ENCODE peak calls at places on chromosomes 2 and 18, in seven cellular contexts. Q is cardiac fibroblast, T is HCT116, A is fibroblast of mammary gland, P is OCI-LY7, J is epithelial cell of esophagus, B is IMR-90. X is an unnamed sample.

GRCh38 chr2:109376115-109376514 is 237.7 kb downstream of the SEPTIN10 start:
- DNase-seq in A (peak), B (peak), Q (peak), J (peak), T (no peak), P (no peak), X (no peak)

GRCh38 chr18:45197526-45197970 is 417.7 kb upstream of the SLC14A2 start:
- DNase-seq in P (no peak), T (no peak), J (peak), A (peak), Q (peak), B (peak), X (no peak)

GRCh38 chr2:70328921-70329561 is 27.2 kb upstream of the FAM136A start:
- DNase-seq in P (no peak), B (no peak), J (peak), T (peak), A (no peak), Q (no peak), X (peak)

GRCh38 chr2:52897511-52898085 is 870.0 kb upstream of the CHAC2 start:
- DNase-seq in P (no peak), T (no peak), Q (no peak), J (no peak), B (no peak), A (no peak), X (no peak)

GRCh38 chr2:172323256-172323655 is 104.1 kb upstream of the ITGA6 start:
- DNase-seq in Q (no peak), A (no peak), J (peak), T (no peak), B (peak), P (no peak), X (no peak)

GRCh38 chr2:6951046-6951445 is 33.8 kb downstream of the RNF144A start:
- DNase-seq in A (no peak), J (no peak), B (no peak), P (no peak), Q (no peak), T (no peak), X (no peak)

GRCh38 chr2:191959209-191959608 is 112.3 kb upstream of the CAVIN2 start:
- DNase-seq in A (no peak), T (no peak), Q (peak), P (no peak), B (no peak), J (no peak), X (no peak)

GRCh38 chr2:216545359-216545758 is 46.7 kb downstream of the RPL37A start:
- DNase-seq in Q (peak), B (peak), P (no peak), A (peak), T (no peak), J (no peak), X (no peak)

GRCh38 chr18:68694316-68694715 is 20.6 kb downstream of the TMX3 start:
- DNase-seq in Q (no peak), A (no peak), P (no peak), J (no peak), T (no peak), B (no peak), X (no peak)

GRCh38 chr2:67625671-67626070 is 228.5 kb downstream of the ETAA1 start:
- DNase-seq in Q (peak), P (no peak), A (peak), T (no peak), J (peak), B (peak), X (no peak)

DNA sequence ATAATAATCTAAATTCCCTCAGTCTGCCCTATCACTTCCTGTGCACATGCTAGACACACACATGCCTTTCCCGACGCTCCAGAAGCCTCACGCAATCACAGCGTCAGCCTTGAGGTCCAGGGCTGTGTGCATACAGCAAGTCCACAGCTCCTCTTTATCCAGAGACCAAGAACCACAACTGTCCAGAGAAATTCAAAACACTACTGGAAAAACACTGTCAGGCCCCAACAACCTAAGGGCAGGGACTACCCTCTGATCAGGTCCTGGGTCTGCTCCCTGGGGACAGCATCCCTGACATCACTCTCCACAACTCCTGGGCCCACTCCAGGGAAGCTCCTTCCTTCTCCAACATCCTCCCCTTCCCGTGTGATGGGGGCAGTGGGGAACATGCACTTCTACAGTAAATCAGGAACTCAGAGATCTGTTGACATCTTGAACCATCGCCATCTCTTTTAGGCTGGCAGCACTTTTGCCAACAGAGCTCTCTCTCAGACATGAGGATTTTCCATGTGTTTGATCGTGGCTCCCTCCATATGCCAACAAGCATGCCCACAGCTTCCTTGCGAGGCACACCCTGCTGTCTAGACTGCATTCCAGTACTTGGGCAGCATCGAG is 15.3 kb downstream of the TEX51 start:
- DNase-seq in A (no peak), Q (no peak), P (no peak), J (no peak), B (no peak), T (no peak), X (no peak)
- H3K4me3 ChIP-seq in A (no peak), Q (no peak), P (no peak), J (no peak), B (no peak), T (no peak), X (no peak)

GRCh38 chr18:3426074-3426473 is 23.9 kb upstream of the TGIF1 start:
- DNase-seq in J (no peak), A (no peak), P (no peak), B (no peak), T (no peak), Q (no peak), X (no peak)
- H3K4me3 ChIP-seq in J (no peak), A (no peak), P (no peak), B (no peak), T (no peak), Q (no peak), X (no peak)

GRCh38 chr2:195818521-195818920 is 161.5 kb downstream of the SLC39A10 start:
- DNase-seq in A (peak), P (no peak), J (no peak), T (no peak), B (peak), Q (no peak), X (no peak)

GRCh38 chr2:195820373-195820772 is 163.3 kb downstream of the SLC39A10 start:
- DNase-seq in Q (peak), J (peak), P (no peak), B (peak), A (peak), T (peak), X (no peak)

GRCh38 chr2:195820867-195821565 is 164.0 kb downstream of the SLC39A10 start:
- DNase-seq in A (no peak), Q (no peak), J (no peak), T (no peak), B (peak), P (no peak), X (no peak)

GRCh38 chr2:195821566-195821932 is 164.5 kb downstream of the SLC39A10 start:
- DNase-seq in Q (no peak), P (no peak), J (no peak), B (no peak), A (no peak), T (no peak), X (no peak)

DNA sequence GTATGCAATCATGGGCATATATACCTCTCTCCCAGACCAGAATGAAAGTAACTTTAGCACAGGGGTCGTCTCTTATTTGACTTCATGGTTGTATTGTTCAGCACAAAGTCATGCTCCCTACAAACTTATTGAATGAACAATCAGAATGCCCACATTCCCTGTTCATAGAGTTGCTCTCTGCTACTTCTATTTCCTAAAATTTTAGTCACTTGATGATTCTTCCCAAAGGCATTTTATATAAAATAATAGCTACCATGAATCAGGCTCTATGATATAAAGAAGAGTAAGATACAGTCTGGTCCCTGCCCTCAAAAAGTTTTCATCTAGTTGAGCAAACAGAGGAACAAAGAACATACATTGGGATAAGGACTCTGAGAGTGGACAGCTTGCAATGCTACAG is 162.2 kb downstream of the SLC39A10 start:
- DNase-seq in P (no peak), J (no peak), T (no peak), Q (no peak), B (peak), A (no peak), X (no peak)
- H3K4me3 ChIP-seq in P (no peak), J (no peak), T (no peak), Q (no peak), B (no peak), A (no peak), X (no peak)

GRCh38 chr2:189613077-189613636 is 32.6 kb upstream of the SLC40A1 start:
- DNase-seq in Q (peak), T (no peak), B (peak), J (peak), P (no peak), A (peak), X (no peak)
- H3K4me3 ChIP-seq in Q (peak), T (no peak), B (peak), J (peak), P (no peak), A (peak), X (no peak)

GRCh38 chr2:168194784-168195522 is 52.4 kb downstream of the STK39 start:
- DNase-seq in J (no peak), T (no peak), A (peak), Q (no peak), B (peak), P (peak), X (no peak)
- H3K4me3 ChIP-seq in J (no peak), T (no peak), A (no peak), Q (no peak), B (no peak), P (no peak), X (no peak)

GRCh38 chr2:37583402-37583801 is 88.0 kb downstream of the CDC42EP3 start:
- DNase-seq in T (no peak), P (no peak), Q (no peak), J (peak), A (peak), B (no peak), X (peak)
- H3K4me3 ChIP-seq in T (no peak), P (no peak), Q (no peak), J (no peak), A (no peak), B (no peak), X (no peak)

GRCh38 chr2:118309201-118310015 is 221.1 kb downstream of the INSIG2 start:
- DNase-seq in P (no peak), Q (no peak), T (no peak), A (peak), J (no peak), B (no peak), X (no peak)
- H3K4me3 ChIP-seq in P (no peak), Q (peak), T (no peak), A (peak), J (peak), B (peak), X (peak)

DNA sequence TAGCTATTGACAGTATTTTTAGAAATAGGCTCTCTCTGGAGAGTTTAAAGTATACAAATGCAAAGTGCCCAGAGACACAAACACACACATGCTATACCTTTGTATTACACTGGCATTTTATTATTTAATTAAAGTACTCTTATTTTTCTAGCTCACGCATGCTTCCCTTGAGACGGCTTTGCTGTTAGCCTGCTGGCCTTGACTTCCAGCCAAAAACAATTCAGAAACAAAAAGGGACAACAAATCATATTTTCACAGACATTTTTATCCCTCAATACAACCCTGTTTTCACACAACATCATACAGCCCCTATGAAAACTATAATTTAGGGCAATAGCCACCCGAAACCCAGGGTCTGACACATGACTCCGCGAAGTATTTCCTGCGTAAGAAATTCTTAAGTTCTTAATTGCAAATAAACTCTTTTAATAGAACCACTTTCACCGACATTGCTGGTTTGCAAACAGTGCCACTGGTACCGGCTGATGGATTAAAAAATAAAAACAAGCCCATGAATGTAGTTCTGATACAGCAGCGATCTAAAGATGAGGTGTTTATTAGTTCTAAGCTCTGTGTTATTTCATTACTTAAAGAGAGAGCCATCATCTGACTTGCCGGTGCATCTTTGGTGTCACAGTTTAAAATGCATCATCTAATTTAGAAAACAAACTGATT is 185.1 kb downstream of the TCF4 start:
- DNase-seq in P (no peak), T (no peak), J (no peak), A (no peak), B (no peak), Q (peak), X (no peak)
- H3K4me3 ChIP-seq in P (no peak), T (no peak), J (no peak), A (peak), B (no peak), Q (peak), X (no peak)

GRCh38 chr2:38601463-38602135 is 1.1 kb downstream of the HNRNPLL start:
- DNase-seq in T (no peak), Q (peak), B (peak), P (peak), J (peak), A (peak), X (no peak)

GRCh38 chr2:38599706-38600105 is 3.0 kb downstream of the HNRNPLL start:
- DNase-seq in P (no peak), A (no peak), B (no peak), J (no peak), Q (peak), T (no peak), X (no peak)

GRCh38 chr2:38602136-38602731 is 494 bp downstream of the HNRNPLL start:
- DNase-seq in A (no peak), B (no peak), T (no peak), P (peak), Q (no peak), J (peak), X (peak)

GRCh38 chr2:38600242-38600891 is 2.4 kb downstream of the HNRNPLL start:
- DNase-seq in T (no peak), Q (peak), A (no peak), J (peak), B (no peak), P (no peak), X (no peak)

GRCh38 chr2:38601061-38601460 is 1.7 kb downstream of the HNRNPLL start:
- DNase-seq in P (no peak), T (no peak), Q (no peak), B (no peak), J (no peak), A (no peak), X (no peak)
- H3K4me3 ChIP-seq in P (peak), T (peak), Q (peak), B (peak), J (peak), A (peak), X (peak)

GRCh38 chr2:144443837-144444236 is 76.1 kb downstream of the ZEB2 start:
- DNase-seq in A (no peak), B (no peak), T (no peak), Q (no peak), J (no peak), P (no peak), X (no peak)
- H3K4me3 ChIP-seq in A (no peak), B (no peak), T (no peak), Q (no peak), J (no peak), P (no peak), X (no peak)